ENCODE peak calls at places on chromosomes 5 and 9, in eight cellular contexts. One of them, this sample, is unnamed.
A peak's percentile ranks its signal among the peaks of the same experiment; 100 is the strongest.

GRCh38 chr9:126482361-126483044 is 131.2 kb upstream of the LMX1B start:
- DNase-seq in HCT116: no peak
- DNase-seq in stimulated activated CD4-positive, alpha-beta T cell treated with anti-CD3 and anti-CD28 coated beads, Interleukin-4, amount 100 ng/mL, for 1 hour: no peak
- DNase-seq in putamen: peak; percentile 78
- DNase-seq in EH: peak; percentile 62
- DNase-seq in skeletal muscle cell: peak; percentile 41
- DNase-seq in substantia nigra: peak; percentile 49
- DNase-seq in MV-4-11: no peak
- DNase-seq in this sample: no peak

GRCh38 chr9:131824953-131825495 is 85.1 kb upstream of the RAPGEF1 start:
- DNase-seq in MV-4-11: no peak
- DNase-seq in substantia nigra: no peak
- DNase-seq in HCT116: no peak
- DNase-seq in putamen: no peak
- DNase-seq in skeletal muscle cell: no peak
- DNase-seq in stimulated activated CD4-positive, alpha-beta T cell treated with anti-CD3 and anti-CD28 coated beads, Interleukin-4, amount 100 ng/mL, for 1 hour: no peak
- DNase-seq in EH: no peak
- DNase-seq in this sample: no peak

GRCh38 chr5:109252731-109253130 is 157.0 kb downstream of the PJA2 start:
- DNase-seq in EH: no peak
- DNase-seq in stimulated activated CD4-positive, alpha-beta T cell treated with anti-CD3 and anti-CD28 coated beads, Interleukin-4, amount 100 ng/mL, for 1 hour: no peak
- DNase-seq in substantia nigra: no peak
- DNase-seq in skeletal muscle cell: no peak
- DNase-seq in HCT116: no peak
- DNase-seq in MV-4-11: no peak
- DNase-seq in putamen: no peak
- DNase-seq in this sample: no peak

GRCh38 chr5:160507181-160507811 is 85.6 kb downstream of the PTTG1 start:
- DNase-seq in putamen: peak; percentile 24
- DNase-seq in skeletal muscle cell: no peak
- DNase-seq in substantia nigra: no peak
- DNase-seq in HCT116: no peak
- DNase-seq in EH: peak; percentile 54
- DNase-seq in MV-4-11: peak; percentile 77
- DNase-seq in stimulated activated CD4-positive, alpha-beta T cell treated with anti-CD3 and anti-CD28 coated beads, Interleukin-4, amount 100 ng/mL, for 1 hour: no peak
- DNase-seq in this sample: peak; percentile 51

GRCh38 chr5:151081426-151082273 is 816 bp upstream of the TNIP1 start:
- DNase-seq in EH: peak; percentile 81
- DNase-seq in skeletal muscle cell: no peak
- DNase-seq in MV-4-11: peak; percentile 72
- DNase-seq in substantia nigra: no peak
- DNase-seq in stimulated activated CD4-positive, alpha-beta T cell treated with anti-CD3 and anti-CD28 coated beads, Interleukin-4, amount 100 ng/mL, for 1 hour: no peak
- DNase-seq in putamen: no peak
- DNase-seq in HCT116: no peak
- DNase-seq in this sample: no peak

GRCh38 chr9:70510157-70510770 is 95.8 kb upstream of the KLF9 start:
- DNase-seq in skeletal muscle cell: no peak
- DNase-seq in HCT116: peak; percentile 24
- DNase-seq in MV-4-11: no peak
- DNase-seq in substantia nigra: no peak
- DNase-seq in EH: peak; percentile 21
- DNase-seq in putamen: no peak
- DNase-seq in stimulated activated CD4-positive, alpha-beta T cell treated with anti-CD3 and anti-CD28 coated beads, Interleukin-4, amount 100 ng/mL, for 1 hour: peak; percentile 31
- DNase-seq in this sample: peak; percentile 21

GRCh38 chr5:124315746-124316415 is 430.6 kb downstream of the ZNF608 start:
- DNase-seq in MV-4-11: peak; percentile 69
- DNase-seq in skeletal muscle cell: peak; percentile 50
- DNase-seq in putamen: no peak
- DNase-seq in stimulated activated CD4-positive, alpha-beta T cell treated with anti-CD3 and anti-CD28 coated beads, Interleukin-4, amount 100 ng/mL, for 1 hour: no peak
- DNase-seq in EH: no peak
- DNase-seq in substantia nigra: no peak
- DNase-seq in HCT116: no peak
- DNase-seq in this sample: no peak

GRCh38 chr9:91421022-91421765 is 2.4 kb downstream of the NFIL3 start:
- DNase-seq in substantia nigra: peak; percentile 14
- DNase-seq in HCT116: no peak
- DNase-seq in skeletal muscle cell: no peak
- DNase-seq in putamen: no peak
- DNase-seq in EH: peak; percentile 43
- DNase-seq in stimulated activated CD4-positive, alpha-beta T cell treated with anti-CD3 and anti-CD28 coated beads, Interleukin-4, amount 100 ng/mL, for 1 hour: peak; percentile 10
- DNase-seq in MV-4-11: no peak
- DNase-seq in this sample: no peak

GRCh38 chr9:137296214-137297059 is 5.6 kb downstream of the NRARP start:
- DNase-seq in putamen: no peak
- DNase-seq in HCT116: no peak
- DNase-seq in skeletal muscle cell: no peak
- DNase-seq in substantia nigra: no peak
- DNase-seq in stimulated activated CD4-positive, alpha-beta T cell treated with anti-CD3 and anti-CD28 coated beads, Interleukin-4, amount 100 ng/mL, for 1 hour: no peak
- DNase-seq in EH: peak; percentile 54
- DNase-seq in MV-4-11: no peak
- DNase-seq in this sample: no peak

GRCh38 chr5:158660726-158661125 is 439.0 kb downstream of the EBF1 start:
- DNase-seq in HCT116: no peak
- DNase-seq in substantia nigra: no peak
- DNase-seq in EH: peak; percentile 61
- DNase-seq in putamen: no peak
- DNase-seq in MV-4-11: no peak
- DNase-seq in stimulated activated CD4-positive, alpha-beta T cell treated with anti-CD3 and anti-CD28 coated beads, Interleukin-4, amount 100 ng/mL, for 1 hour: no peak
- DNase-seq in skeletal muscle cell: no peak
- DNase-seq in this sample: no peak

GRCh38 chr9:133505186-133505830 is 19.5 kb downstream of the MYMK start:
- DNase-seq in HCT116: no peak
- DNase-seq in substantia nigra: no peak
- DNase-seq in EH: peak; percentile 28
- DNase-seq in stimulated activated CD4-positive, alpha-beta T cell treated with anti-CD3 and anti-CD28 coated beads, Interleukin-4, amount 100 ng/mL, for 1 hour: no peak
- DNase-seq in MV-4-11: no peak
- DNase-seq in skeletal muscle cell: no peak
- DNase-seq in putamen: no peak
- DNase-seq in this sample: no peak

GRCh38 chr9:6049798-6050197 is 34.4 kb upstream of the RANBP6 start:
- DNase-seq in HCT116: peak; percentile 35
- DNase-seq in stimulated activated CD4-positive, alpha-beta T cell treated with anti-CD3 and anti-CD28 coated beads, Interleukin-4, amount 100 ng/mL, for 1 hour: no peak
- DNase-seq in skeletal muscle cell: no peak
- DNase-seq in MV-4-11: peak; percentile 29
- DNase-seq in EH: peak; percentile 22
- DNase-seq in substantia nigra: no peak
- DNase-seq in putamen: no peak
- DNase-seq in this sample: no peak

GRCh38 chr5:56106837-56107236 is 112.1 kb upstream of the IL6ST start:
- DNase-seq in MV-4-11: no peak
- DNase-seq in substantia nigra: no peak
- DNase-seq in stimulated activated CD4-positive, alpha-beta T cell treated with anti-CD3 and anti-CD28 coated beads, Interleukin-4, amount 100 ng/mL, for 1 hour: no peak
- DNase-seq in skeletal muscle cell: no peak
- DNase-seq in EH: no peak
- DNase-seq in HCT116: no peak
- DNase-seq in putamen: no peak
- DNase-seq in this sample: no peak

GRCh38 chr9:72315089-72315509 is 49.9 kb downstream of the ZFAND5 start:
- DNase-seq in HCT116: no peak
- DNase-seq in EH: peak; percentile 58
- DNase-seq in MV-4-11: peak; percentile 42
- DNase-seq in substantia nigra: peak; percentile 22
- DNase-seq in putamen: peak; percentile 55
- DNase-seq in stimulated activated CD4-positive, alpha-beta T cell treated with anti-CD3 and anti-CD28 coated beads, Interleukin-4, amount 100 ng/mL, for 1 hour: no peak
- DNase-seq in skeletal muscle cell: peak; percentile 41
- DNase-seq in this sample: peak; percentile 19

GRCh38 chr5:28408186-28408585 is 1369.8 kb upstream of the CDH9 start:
- DNase-seq in EH: no peak
- DNase-seq in MV-4-11: no peak
- DNase-seq in skeletal muscle cell: peak; percentile 37
- DNase-seq in substantia nigra: no peak
- DNase-seq in stimulated activated CD4-positive, alpha-beta T cell treated with anti-CD3 and anti-CD28 coated beads, Interleukin-4, amount 100 ng/mL, for 1 hour: no peak
- DNase-seq in HCT116: no peak
- DNase-seq in putamen: no peak
- DNase-seq in this sample: peak; percentile 91

GRCh38 chr9:135216666-135217431 is 129.4 kb downstream of the OLFM1 start:
- DNase-seq in stimulated activated CD4-positive, alpha-beta T cell treated with anti-CD3 and anti-CD28 coated beads, Interleukin-4, amount 100 ng/mL, for 1 hour: no peak
- DNase-seq in HCT116: no peak
- DNase-seq in EH: no peak
- DNase-seq in putamen: no peak
- DNase-seq in MV-4-11: no peak
- DNase-seq in substantia nigra: no peak
- DNase-seq in skeletal muscle cell: no peak
- DNase-seq in this sample: no peak

GRCh38 chr5:75463726-75464125 is 47.7 kb downstream of the CERT1 start:
- DNase-seq in EH: no peak
- DNase-seq in putamen: no peak
- DNase-seq in skeletal muscle cell: no peak
- DNase-seq in MV-4-11: no peak
- DNase-seq in stimulated activated CD4-positive, alpha-beta T cell treated with anti-CD3 and anti-CD28 coated beads, Interleukin-4, amount 100 ng/mL, for 1 hour: no peak
- DNase-seq in substantia nigra: no peak
- DNase-seq in HCT116: no peak
- DNase-seq in this sample: no peak

GRCh38 chr5:172150514-172151425 is 37.3 kb downstream of the STK10 start:
- DNase-seq in putamen: no peak
- DNase-seq in EH: peak; percentile 68
- DNase-seq in HCT116: no peak
- DNase-seq in substantia nigra: no peak
- DNase-seq in MV-4-11: peak; percentile 100
- DNase-seq in skeletal muscle cell: no peak
- DNase-seq in stimulated activated CD4-positive, alpha-beta T cell treated with anti-CD3 and anti-CD28 coated beads, Interleukin-4, amount 100 ng/mL, for 1 hour: no peak
- DNase-seq in this sample: no peak

GRCh38 chr9:91302831-91303230 is 58.9 kb downstream of the AUH start:
- DNase-seq in putamen: peak; percentile 22
- DNase-seq in skeletal muscle cell: peak; percentile 57
- DNase-seq in substantia nigra: no peak
- DNase-seq in HCT116: peak; percentile 79
- DNase-seq in stimulated activated CD4-positive, alpha-beta T cell treated with anti-CD3 and anti-CD28 coated beads, Interleukin-4, amount 100 ng/mL, for 1 hour: no peak
- DNase-seq in MV-4-11: peak; percentile 92
- DNase-seq in EH: peak; percentile 92
- DNase-seq in this sample: peak; percentile 95

GRCh38 chr9:76431601-76432000 is 27.4 kb upstream of the GCNT1 start:
- DNase-seq in EH: no peak
- DNase-seq in substantia nigra: no peak
- DNase-seq in stimulated activated CD4-positive, alpha-beta T cell treated with anti-CD3 and anti-CD28 coated beads, Interleukin-4, amount 100 ng/mL, for 1 hour: no peak
- DNase-seq in skeletal muscle cell: no peak
- DNase-seq in MV-4-11: no peak
- DNase-seq in putamen: no peak
- DNase-seq in HCT116: no peak
- DNase-seq in this sample: no peak

This sample was measured in A172.